ENCODE peak calls at places on chromosome 5, in five cellular contexts. F is cardiac fibroblast, R is tibial nerve, C is ascending aorta, L is foreskin fibroblast. K is an unnamed sample.

GRCh38 chr5:35487255-35488035 is 130.2 kb upstream of the SPEF2 start:
- DNase-seq in L (no peak), F (no peak), R (no peak), C (no peak), K (no peak)

GRCh38 chr5:72402381-72402890 is 82.3 kb downstream of the PTCD2 start:
- DNase-seq in L (peak), F (peak), C (no peak), R (no peak), K (peak)

GRCh38 chr5:3179220-3179619 is 416.4 kb upstream of the IRX1 start:
- DNase-seq in R (no peak), L (no peak), F (no peak), C (no peak), K (no peak)

GRCh38 chr5:172572440-172572839 is 68.6 kb upstream of the NEURL1B start:
- DNase-seq in R (no peak), F (no peak), C (no peak), L (no peak), K (no peak)

GRCh38 chr5:176394096-176394495 is 5.5 kb downstream of the HIGD2A start:
- DNase-seq in L (no peak), F (no peak), C (no peak), R (no peak), K (no peak)

GRCh38 chr5:113378081-113378480 is 56.7 kb downstream of the TSSK1B start:
- DNase-seq in L (no peak), C (no peak), F (peak), R (no peak), K (no peak)

GRCh38 chr5:38307845-38308244 is 49.5 kb downstream of the EGFLAM start:
- DNase-seq in L (no peak), F (no peak), R (no peak), C (no peak), K (no peak)

GRCh38 chr5:55172937-55173695 is at the start of gene CDC20B:
- DNase-seq in R (peak), F (peak), C (no peak), L (peak), K (peak)

GRCh38 chr5:134526483-134527155 is 1.1 kb downstream of the JADE2 start:
- DNase-seq in L (peak), C (no peak), F (peak), R (peak), K (peak)

GRCh38 chr5:111550282-111551020 is 38.1 kb upstream of the STARD4 start:
- DNase-seq in F (peak), C (peak), R (peak), L (peak), K (peak)

GRCh38 chr5:170173227-170173626 is 59.6 kb upstream of the C5orf58 start:
- DNase-seq in C (no peak), L (peak), R (no peak), F (peak), K (peak)

DNA sequence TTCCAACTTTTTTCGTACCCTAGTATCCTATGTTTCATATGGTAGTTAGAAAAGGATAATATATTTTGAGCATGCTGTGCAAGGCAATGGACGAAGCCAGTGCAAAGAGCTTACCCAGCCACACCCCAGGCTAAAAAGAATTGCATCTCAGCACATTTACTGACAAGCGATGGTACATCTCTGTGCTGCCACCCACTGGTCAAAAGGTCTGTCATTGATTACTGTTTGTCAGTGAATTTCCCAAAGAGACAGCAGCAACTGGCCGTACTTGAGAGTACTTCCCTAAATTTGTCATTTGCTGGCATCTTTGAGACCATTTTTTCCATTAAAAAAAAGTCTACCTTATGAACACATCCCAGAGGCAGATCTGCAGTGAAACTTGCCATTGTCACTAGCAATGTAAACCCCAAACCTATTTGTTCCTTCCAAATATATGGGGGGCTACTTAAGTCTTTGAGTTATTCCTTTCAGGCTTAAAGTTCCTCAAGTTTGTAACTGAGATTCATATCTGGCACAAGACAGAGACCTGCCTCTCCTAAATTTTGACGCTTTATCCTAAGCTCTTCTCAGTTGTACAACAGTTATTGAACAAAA is 184.3 kb downstream of the CTNND2 start:
- DNase-seq in R (no peak), L (no peak), C (no peak), F (peak), K (no peak)
- TF ChIP-seq CTCF in R (no peak), L (no peak), C (no peak), F (no peak), K (peak)

DNA sequence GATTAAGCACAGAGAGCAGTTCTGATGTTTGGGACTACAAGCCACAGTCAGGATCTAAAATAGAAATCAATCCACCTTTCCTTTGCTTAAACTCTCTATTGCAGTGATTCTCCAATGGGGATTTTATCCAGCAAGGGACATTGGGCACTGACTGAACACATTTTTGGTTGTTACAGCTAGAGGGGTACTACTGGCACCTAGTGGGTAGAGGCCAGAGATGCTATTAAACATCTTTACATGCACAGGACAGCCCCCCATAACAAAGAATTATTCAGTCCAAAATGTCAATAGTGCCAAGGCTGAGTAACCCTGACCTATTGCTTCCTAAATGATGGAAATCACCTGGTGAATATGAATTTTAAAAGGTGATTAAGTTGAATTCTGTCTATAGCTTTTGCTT is 12.0 kb downstream of the ZNF622 start:
- DNase-seq in F (no peak), L (no peak), C (no peak), R (no peak), K (no peak)
- TF ChIP-seq CTCF in F (no peak), L (no peak), C (no peak), R (no peak), K (no peak)

GRCh38 chr5:120567921-120568320 is 103.8 kb downstream of the PRR16 start:
- DNase-seq in C (no peak), L (no peak), F (no peak), R (no peak), K (no peak)
- TF ChIP-seq CTCF in C (no peak), L (no peak), F (no peak), R (no peak), K (no peak)

GRCh38 chr5:56320686-56321085 is 87.6 kb upstream of the ANKRD55 start:
- DNase-seq in C (no peak), L (no peak), F (no peak), R (no peak), K (no peak)

GRCh38 chr5:56325039-56325438 is 91.9 kb upstream of the ANKRD55 start:
- DNase-seq in F (no peak), L (no peak), R (no peak), C (no peak), K (no peak)

GRCh38 chr5:56323505-56323904 is 90.4 kb upstream of the ANKRD55 start:
- DNase-seq in L (peak), C (no peak), F (peak), R (no peak), K (peak)

GRCh38 chr5:56321236-56321881 is 88.2 kb upstream of the ANKRD55 start:
- DNase-seq in R (no peak), L (no peak), F (no peak), C (no peak), K (no peak)

GRCh38 chr5:56322592-56322991 is 89.5 kb upstream of the ANKRD55 start:
- DNase-seq in F (no peak), C (no peak), L (no peak), R (no peak), K (no peak)
- TF ChIP-seq CTCF in F (no peak), C (no peak), L (no peak), R (no peak), K (no peak)

GRCh38 chr5:31638748-31639418 is at the start of gene PDZD2:
- DNase-seq in C (no peak), R (peak), F (peak), L (peak), K (peak)
- TF ChIP-seq CTCF in C (peak), R (peak), F (peak), L (peak), K (peak)

DNA sequence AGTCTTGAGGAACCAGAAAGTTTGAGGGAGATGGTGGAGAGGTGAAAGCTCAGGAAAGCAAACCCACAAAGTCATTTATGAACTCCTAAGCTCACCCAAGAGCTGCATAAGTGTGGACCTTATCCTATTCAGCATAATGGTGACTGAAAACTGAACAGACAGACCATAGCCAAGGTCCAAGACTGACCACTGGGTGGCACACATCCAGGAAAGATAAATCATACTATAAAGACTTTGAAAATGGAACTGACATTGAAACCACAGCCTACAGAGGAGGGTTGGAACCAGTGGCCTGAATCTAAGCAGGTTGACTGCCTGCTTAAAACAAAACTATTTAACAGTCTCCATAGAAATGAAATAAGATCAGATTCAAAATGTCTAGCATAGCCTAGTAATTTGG is 121.1 kb upstream of the RGS7BP start:
- DNase-seq in C (no peak), L (no peak), R (no peak), F (peak), K (no peak)
- TF ChIP-seq CTCF in C (no peak), L (no peak), R (no peak), F (peak), K (no peak)

GRCh38 chr5:15794117-15794985 is 294.4 kb downstream of the FBXL7 start:
- DNase-seq in R (no peak), C (no peak), L (no peak), F (peak), K (peak)

GRCh38 chr5:15791859-15792258 is 291.9 kb downstream of the FBXL7 start:
- DNase-seq in R (no peak), C (no peak), F (peak), L (peak), K (peak)

GRCh38 chr5:15790446-15791005 is 290.5 kb downstream of the FBXL7 start:
- DNase-seq in C (no peak), R (no peak), F (peak), L (no peak), K (peak)

GRCh38 chr5:15789661-15790060 is 289.7 kb downstream of the FBXL7 start:
- DNase-seq in C (no peak), F (no peak), L (no peak), R (no peak), K (peak)

DNA sequence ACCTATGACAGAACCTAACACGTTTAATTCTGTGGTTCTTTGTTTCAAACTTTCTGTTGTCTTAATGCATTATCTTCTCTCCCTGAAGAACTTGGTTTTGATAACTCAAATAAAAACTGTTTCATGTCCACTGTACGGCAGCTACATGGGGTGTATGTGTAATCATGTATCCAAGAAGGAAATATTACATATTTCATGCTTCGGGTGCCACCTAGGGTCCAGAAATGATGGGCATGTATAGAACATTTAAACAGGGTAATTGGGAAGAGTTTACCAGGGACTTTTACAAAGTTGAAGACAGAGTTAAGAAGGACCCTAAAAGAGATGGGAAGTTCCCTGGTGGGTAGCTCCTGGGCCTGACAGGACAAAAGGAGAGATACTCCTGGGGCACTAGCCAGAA is 291.3 kb downstream of the FBXL7 start:
- DNase-seq in L (no peak), F (peak), R (no peak), C (no peak), K (no peak)
- TF ChIP-seq CTCF in L (no peak), F (peak), R (no peak), C (peak), K (no peak)

GRCh38 chr5:65418661-65419060 is 63.1 kb downstream of the ADAMTS6 start:
- DNase-seq in F (peak), R (no peak), L (no peak), C (no peak), K (peak)
- TF ChIP-seq CTCF in F (peak), R (no peak), L (no peak), C (no peak), K (peak)

GRCh38 chr5:160116991-160117390 is 2.3 kb downstream of the PWWP2A start:
- DNase-seq in C (no peak), L (no peak), R (no peak), F (no peak), K (no peak)

GRCh38 chr5:160119905-160120266 is 636 bp upstream of the PWWP2A start:
- DNase-seq in R (no peak), C (no peak), F (no peak), L (no peak), K (no peak)

GRCh38 chr5:160118349-160119141 is 705 bp downstream of the PWWP2A start:
- DNase-seq in F (peak), C (no peak), R (no peak), L (peak), K (peak)

DNA sequence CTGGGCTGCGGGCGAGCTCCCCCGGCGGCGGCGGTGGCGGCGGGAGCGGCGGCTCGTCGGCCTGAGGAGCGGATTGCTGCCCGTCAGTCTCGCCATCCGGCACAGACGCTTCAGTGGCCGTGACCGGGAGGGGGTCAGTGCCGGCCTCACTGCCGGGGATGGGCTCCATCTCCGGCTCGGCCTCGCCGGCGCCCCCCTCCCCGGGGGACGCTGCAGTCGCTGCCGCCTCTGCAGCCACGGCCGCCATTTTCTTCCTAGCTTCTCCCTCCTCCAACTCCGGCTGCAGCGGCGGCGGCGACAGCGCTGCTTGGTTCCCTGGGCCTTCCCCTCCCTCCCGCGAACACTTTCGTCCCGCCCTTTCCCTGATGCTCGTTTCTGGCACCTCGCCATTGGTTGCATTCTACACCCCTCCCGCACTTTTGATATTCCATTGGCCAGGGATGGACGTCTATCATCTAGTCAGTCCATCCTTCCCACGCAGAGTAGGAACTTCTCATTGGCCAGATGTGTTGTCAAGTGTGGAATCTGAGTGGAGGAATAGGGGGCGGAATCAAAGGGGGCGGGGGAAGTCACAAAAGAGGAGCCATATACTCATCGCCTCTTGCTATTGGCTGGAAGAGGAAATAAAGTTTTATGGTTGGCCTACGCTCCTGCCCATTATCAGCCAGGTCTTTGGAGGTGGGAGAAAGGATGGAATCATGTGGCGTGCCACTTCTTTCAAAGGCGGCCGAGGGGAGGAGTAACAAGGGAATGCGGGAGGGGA is at the start of gene PWWP2A:
- DNase-seq in C (peak), L (peak), F (peak), R (peak), K (peak)
- TF ChIP-seq CTCF in C (no peak), L (no peak), F (no peak), R (no peak), K (no peak)

GRCh38 chr5:93787598-93787997 is 46.2 kb upstream of the POU5F2 start:
- DNase-seq in L (no peak), R (no peak), F (no peak), C (no peak), K (no peak)

GRCh38 chr5:93793159-93793781 is 51.9 kb upstream of the POU5F2 start:
- DNase-seq in L (no peak), R (no peak), C (no peak), F (no peak), K (no peak)

GRCh38 chr5:93790401-93790800 is 49.0 kb upstream of the POU5F2 start:
- DNase-seq in F (peak), R (no peak), L (peak), C (no peak), K (peak)

GRCh38 chr5:93791520-93791972 is 50.1 kb upstream of the POU5F2 start:
- DNase-seq in R (no peak), F (peak), C (no peak), L (no peak), K (no peak)

GRCh38 chr5:93789173-93790070 is 48.0 kb upstream of the POU5F2 start:
- DNase-seq in L (peak), R (no peak), C (no peak), F (peak), K (peak)
- TF ChIP-seq CTCF in L (peak), R (no peak), C (no peak), F (peak), K (peak)